ENCODE peak calls at places on chromosomes 2 and 18, in eight cellular contexts. R, N, A, B, H, M, L and F are unnamed samples.

GRCh38 chr2:217489145-217489960 is 513.4 kb downstream of the TNS1 start:
- DNase-seq in R (peak; percentile 58), N (no peak), A (peak; percentile 48), B (no peak), H (no peak), M (no peak), L (peak; percentile 16), F (peak; percentile 64)

GRCh38 chr2:130808482-130809268 is 28.0 kb upstream of the ARHGEF4 start:
- DNase-seq in R (peak; percentile 99), N (no peak), A (peak; percentile 65), B (no peak), H (no peak), M (peak; percentile 58), L (no peak), F (peak; percentile 98)

GRCh38 chr2:63698825-63699548 is 110.2 kb downstream of the MDH1 start:
- DNase-seq in R (peak; percentile 91), N (peak; percentile 27), A (peak; percentile 92), B (peak; percentile 66), H (no peak), M (peak; percentile 91), L (peak; percentile 52), F (peak; percentile 88)

GRCh38 chr18:33052886-33053285 is 280.1 kb upstream of the KLHL14 start:
- DNase-seq in R (no peak), N (no peak), A (no peak), B (no peak), H (no peak), M (no peak), L (no peak), F (no peak)

GRCh38 chr2:139454251-139454650 is 674.1 kb upstream of the NXPH2 start:
- DNase-seq in R (no peak), N (no peak), A (no peak), B (no peak), H (no peak), M (peak; percentile 54), L (no peak), F (no peak)

GRCh38 chr2:203869610-203870042 is 2.1 kb downstream of the CTLA4 start:
- DNase-seq in R (no peak), N (no peak), A (no peak), B (no peak), H (no peak), M (no peak), L (no peak), F (no peak)

GRCh38 chr2:3114406-3115185 is 263.0 kb downstream of the EIPR1 start:
- DNase-seq in R (no peak), N (no peak), A (no peak), B (no peak), H (no peak), M (peak; percentile 76), L (no peak), F (no peak)

GRCh38 chr2:110804915-110805314 is 72.5 kb downstream of the ACOXL start:
- DNase-seq in R (no peak), N (peak; percentile 20), A (peak; percentile 29), B (no peak), H (no peak), M (no peak), L (no peak), F (no peak)

GRCh38 chr2:101931402-101931801 is 60.4 kb upstream of the IL1R2 start:
- DNase-seq in R (no peak), N (no peak), A (no peak), B (no peak), H (no peak), M (no peak), L (no peak), F (no peak)

GRCh38 chr2:188495990-188496431 is 204.3 kb downstream of the GULP1 start:
- DNase-seq in R (peak; percentile 13), N (no peak), A (no peak), B (peak; percentile 24), H (no peak), M (no peak), L (no peak), F (peak; percentile 14)

GRCh38 chr2:1140389-1141003 is 189.8 kb downstream of the SNTG2 start:
- DNase-seq in R (no peak), N (peak; percentile 46), A (peak; percentile 51), B (peak; percentile 50), H (no peak), M (no peak), L (peak; percentile 84), F (peak; percentile 1)

GRCh38 chr2:20221169-20221938 is 3.6 kb downstream of the SDC1 start:
- DNase-seq in R (peak; percentile 77), N (no peak), A (no peak), B (peak; percentile 70), H (no peak), M (peak; percentile 31), L (no peak), F (peak; percentile 75)

GRCh38 chr2:236065756-236066155 is 102.4 kb downstream of the GBX2 start:
- DNase-seq in R (no peak), N (no peak), A (no peak), B (no peak), H (no peak), M (no peak), L (no peak), F (no peak)

GRCh38 chr2:86274265-86274917 is 63.0 kb downstream of the REEP1 start:
- DNase-seq in R (peak; percentile 38), N (no peak), A (peak; percentile 78), B (peak; percentile 66), H (no peak), M (no peak), L (no peak), F (peak; percentile 47)